ENCODE peak calls at places on chromosomes 3 and 15, in eight cellular contexts. One of them, this sample, is unnamed.
A peak's percentile ranks its signal among the peaks of the same experiment; 100 is the strongest.

GRCh38 chr15:28890711-28891495 is 5.1 kb downstream of the APBA2 start:
- DNase-seq in neuronal stem cell: no peak
- DNase-seq in fibroblast of lung: no peak
- DNase-seq in SK-N-SH: no peak
- DNase-seq in IMR-90: no peak
- DNase-seq in mammary epithelial cell: no peak
- DNase-seq in neural progenitor cell: no peak
- DNase-seq in PC-3: no peak
- DNase-seq in this sample: no peak

GRCh38 chr3:10602769-10603768 is 97.7 kb upstream of the ATP2B2 start:
- DNase-seq in neuronal stem cell: no peak
- DNase-seq in fibroblast of lung: no peak
- DNase-seq in SK-N-SH: no peak
- DNase-seq in IMR-90: no peak
- DNase-seq in mammary epithelial cell: no peak
- DNase-seq in neural progenitor cell: no peak
- DNase-seq in PC-3: no peak
- DNase-seq in this sample: no peak

GRCh38 chr3:117630885-117631284 is 921.3 kb downstream of the TUSC7 start:
- DNase-seq in neuronal stem cell: no peak
- DNase-seq in fibroblast of lung: no peak
- DNase-seq in SK-N-SH: no peak
- DNase-seq in IMR-90: peak; percentile 35
- DNase-seq in mammary epithelial cell: no peak
- DNase-seq in neural progenitor cell: no peak
- DNase-seq in PC-3: no peak
- DNase-seq in this sample: no peak

GRCh38 chr3:128878556-128879124 is 780 bp upstream of the ACAD9 start:
- DNase-seq in neuronal stem cell: no peak
- DNase-seq in fibroblast of lung: peak; percentile 72
- DNase-seq in SK-N-SH: peak; percentile 44
- DNase-seq in IMR-90: peak; percentile 77
- DNase-seq in mammary epithelial cell: peak; percentile 62
- DNase-seq in neural progenitor cell: peak; percentile 20
- DNase-seq in PC-3: peak; percentile 13
- DNase-seq in this sample: no peak

GRCh38 chr3:31170932-31171670 is 276.6 kb upstream of the GADL1 start:
- DNase-seq in neuronal stem cell: no peak
- DNase-seq in fibroblast of lung: peak; percentile 100
- DNase-seq in SK-N-SH: no peak
- DNase-seq in IMR-90: peak; percentile 91
- DNase-seq in mammary epithelial cell: peak; percentile 33
- DNase-seq in neural progenitor cell: no peak
- DNase-seq in PC-3: no peak
- DNase-seq in this sample: no peak

GRCh38 chr3:127480196-127480933 is 110.2 kb downstream of the TPRA1 start:
- DNase-seq in neuronal stem cell: no peak
- DNase-seq in fibroblast of lung: no peak
- DNase-seq in SK-N-SH: no peak
- DNase-seq in IMR-90: no peak
- DNase-seq in mammary epithelial cell: no peak
- DNase-seq in neural progenitor cell: no peak
- DNase-seq in PC-3: no peak
- DNase-seq in this sample: no peak

GRCh38 chr3:50226888-50227389 is 9.1 kb upstream of the GNAI2 start:
- DNase-seq in neuronal stem cell: no peak
- DNase-seq in fibroblast of lung: peak; percentile 49
- DNase-seq in SK-N-SH: no peak
- DNase-seq in IMR-90: no peak
- DNase-seq in mammary epithelial cell: peak; percentile 44
- DNase-seq in neural progenitor cell: no peak
- DNase-seq in PC-3: peak; percentile 60
- DNase-seq in this sample: peak; percentile 33

GRCh38 chr3:136708339-136708985 is 43.7 kb downstream of the STAG1 start:
- DNase-seq in neuronal stem cell: no peak
- DNase-seq in fibroblast of lung: no peak
- DNase-seq in SK-N-SH: no peak
- DNase-seq in IMR-90: no peak
- DNase-seq in mammary epithelial cell: no peak
- DNase-seq in neural progenitor cell: no peak
- DNase-seq in PC-3: no peak
- DNase-seq in this sample: no peak

GRCh38 chr3:106589306-106589942 is 720.6 kb upstream of the CBLB start:
- DNase-seq in neuronal stem cell: no peak
- DNase-seq in fibroblast of lung: peak; percentile 93
- DNase-seq in SK-N-SH: no peak
- DNase-seq in IMR-90: peak; percentile 27
- DNase-seq in mammary epithelial cell: peak; percentile 95
- DNase-seq in neural progenitor cell: no peak
- DNase-seq in PC-3: no peak
- DNase-seq in this sample: no peak

GRCh38 chr15:37856109-37856508 is 78.3 kb upstream of the TMCO5A start:
- DNase-seq in neuronal stem cell: no peak
- DNase-seq in fibroblast of lung: no peak
- DNase-seq in SK-N-SH: no peak
- DNase-seq in IMR-90: no peak
- DNase-seq in mammary epithelial cell: no peak
- DNase-seq in neural progenitor cell: no peak
- DNase-seq in PC-3: no peak
- DNase-seq in this sample: no peak

GRCh38 chr3:5423076-5423475 is 235.6 kb downstream of the EDEM1 start:
- DNase-seq in neuronal stem cell: no peak
- DNase-seq in fibroblast of lung: no peak
- DNase-seq in SK-N-SH: no peak
- DNase-seq in IMR-90: no peak
- DNase-seq in mammary epithelial cell: no peak
- DNase-seq in neural progenitor cell: no peak
- DNase-seq in PC-3: no peak
- DNase-seq in this sample: no peak

GRCh38 chr3:30285188-30286006 is 321.0 kb upstream of the TGFBR2 start:
- DNase-seq in neuronal stem cell: no peak
- DNase-seq in fibroblast of lung: no peak
- DNase-seq in SK-N-SH: peak; percentile 21
- DNase-seq in IMR-90: no peak
- DNase-seq in mammary epithelial cell: no peak
- DNase-seq in neural progenitor cell: no peak
- DNase-seq in PC-3: no peak
- DNase-seq in this sample: no peak

GRCh38 chr3:4888913-4889846 is 90.1 kb upstream of the BHLHE40 start:
- DNase-seq in neuronal stem cell: no peak
- DNase-seq in fibroblast of lung: peak; percentile 17
- DNase-seq in SK-N-SH: peak; percentile 33
- DNase-seq in IMR-90: no peak
- DNase-seq in mammary epithelial cell: no peak
- DNase-seq in neural progenitor cell: no peak
- DNase-seq in PC-3: peak; percentile 31
- DNase-seq in this sample: no peak

GRCh38 chr3:126959921-126960603 is 22.9 kb upstream of the PLXNA1 start:
- DNase-seq in neuronal stem cell: no peak
- DNase-seq in fibroblast of lung: peak; percentile 69
- DNase-seq in SK-N-SH: peak; percentile 84
- DNase-seq in IMR-90: peak; percentile 73
- DNase-seq in mammary epithelial cell: peak; percentile 64
- DNase-seq in neural progenitor cell: peak; percentile 73
- DNase-seq in PC-3: peak; percentile 83
- DNase-seq in this sample: no peak

GRCh38 chr15:70826634-70827033 is 27.3 kb downstream of the LARP6 start:
- DNase-seq in neuronal stem cell: no peak
- DNase-seq in fibroblast of lung: peak; percentile 75
- DNase-seq in SK-N-SH: no peak
- DNase-seq in IMR-90: peak; percentile 74
- DNase-seq in mammary epithelial cell: peak; percentile 91
- DNase-seq in neural progenitor cell: no peak
- DNase-seq in PC-3: peak; percentile 89
- DNase-seq in this sample: peak; percentile 29

GRCh38 chr3:66237551-66237950 is 16.8 kb downstream of the SLC25A26 start:
- DNase-seq in neuronal stem cell: no peak
- DNase-seq in fibroblast of lung: no peak
- DNase-seq in SK-N-SH: no peak
- DNase-seq in IMR-90: no peak
- DNase-seq in mammary epithelial cell: no peak
- DNase-seq in neural progenitor cell: no peak
- DNase-seq in PC-3: no peak
- DNase-seq in this sample: no peak

GRCh38 chr3:78641703-78642102 is 1126.1 kb downstream of the ROBO1 start:
- DNase-seq in neuronal stem cell: no peak
- DNase-seq in fibroblast of lung: no peak
- DNase-seq in SK-N-SH: no peak
- DNase-seq in IMR-90: no peak
- DNase-seq in mammary epithelial cell: peak; percentile 25
- DNase-seq in neural progenitor cell: no peak
- DNase-seq in PC-3: no peak
- DNase-seq in this sample: no peak

GRCh38 chr3:78645628-78646310 is 1122.0 kb downstream of the ROBO1 start:
- DNase-seq in neuronal stem cell: peak; percentile 63
- DNase-seq in fibroblast of lung: peak; percentile 72
- DNase-seq in SK-N-SH: peak; percentile 36
- DNase-seq in IMR-90: peak; percentile 81
- DNase-seq in mammary epithelial cell: peak; percentile 61
- DNase-seq in neural progenitor cell: peak; percentile 73
- DNase-seq in PC-3: peak; percentile 93
- DNase-seq in this sample: peak; percentile 28

GRCh38 chr3:78647735-78648134 is 1120.1 kb downstream of the ROBO1 start:
- DNase-seq in neuronal stem cell: no peak
- DNase-seq in fibroblast of lung: peak; percentile 66
- DNase-seq in SK-N-SH: no peak
- DNase-seq in IMR-90: peak; percentile 36
- DNase-seq in mammary epithelial cell: peak; percentile 52
- DNase-seq in neural progenitor cell: no peak
- DNase-seq in PC-3: peak; percentile 39
- DNase-seq in this sample: no peak

GRCh38 chr3:78642471-78642870 is 1125.3 kb downstream of the ROBO1 start:
- DNase-seq in neuronal stem cell: no peak
- DNase-seq in fibroblast of lung: peak; percentile 53
- DNase-seq in SK-N-SH: no peak
- DNase-seq in IMR-90: no peak
- DNase-seq in mammary epithelial cell: no peak
- DNase-seq in neural progenitor cell: no peak
- DNase-seq in PC-3: no peak
- DNase-seq in this sample: no peak

DNA sequence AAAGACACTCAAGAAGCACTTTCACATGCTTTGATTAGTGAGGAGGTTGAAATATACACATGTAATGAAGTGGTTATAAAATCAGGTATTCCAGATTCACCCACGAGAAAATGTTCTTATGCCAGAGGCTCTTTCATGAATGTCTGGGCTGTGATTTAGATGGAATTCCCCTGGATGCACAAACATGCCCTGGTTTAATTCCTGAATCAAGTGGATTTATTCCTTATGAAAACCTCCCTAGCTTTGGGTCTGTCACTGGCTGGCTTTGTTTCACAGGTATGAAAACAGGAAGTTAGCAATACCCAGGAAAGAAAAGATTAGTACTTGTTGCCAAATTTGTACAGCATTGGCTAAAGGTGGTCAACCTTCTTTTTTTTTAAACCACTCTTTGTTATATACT is 1123.0 kb downstream of the ROBO1 start:
- DNase-seq in neuronal stem cell: no peak
- DNase-seq in fibroblast of lung: no peak
- DNase-seq in SK-N-SH: no peak
- DNase-seq in IMR-90: no peak
- DNase-seq in mammary epithelial cell: no peak
- DNase-seq in neural progenitor cell: no peak
- DNase-seq in PC-3: no peak
- DNase-seq in this sample: no peak
- H3K9ac ChIP-seq in neuronal stem cell: no peak overlapping the region
- H3K9ac ChIP-seq in fibroblast of lung: no peak overlapping the region
- H3K9ac ChIP-seq in SK-N-SH: no peak overlapping the region
- H3K9ac ChIP-seq in IMR-90: no peak overlapping the region
- H3K9ac ChIP-seq in mammary epithelial cell: no peak overlapping the region
- H3K9ac ChIP-seq in neural progenitor cell: no peak overlapping the region
- H3K9ac ChIP-seq in PC-3: no peak overlapping the region
- H3K9ac ChIP-seq in this sample: no peak overlapping the region

GRCh38 chr3:156433910-156434309 is 121.0 kb downstream of the SSR3 start:
- DNase-seq in neuronal stem cell: no peak
- DNase-seq in fibroblast of lung: peak; percentile 46
- DNase-seq in SK-N-SH: peak; percentile 33
- DNase-seq in IMR-90: peak; percentile 49
- DNase-seq in mammary epithelial cell: no peak
- DNase-seq in neural progenitor cell: no peak
- DNase-seq in PC-3: no peak
- DNase-seq in this sample: no peak
- H3K9ac ChIP-seq in neuronal stem cell: no peak overlapping the region
- H3K9ac ChIP-seq in fibroblast of lung: no peak overlapping the region
- H3K9ac ChIP-seq in SK-N-SH: no peak overlapping the region
- H3K9ac ChIP-seq in IMR-90: no peak overlapping the region
- H3K9ac ChIP-seq in mammary epithelial cell: no peak overlapping the region
- H3K9ac ChIP-seq in neural progenitor cell: no peak overlapping the region
- H3K9ac ChIP-seq in PC-3: no peak overlapping the region
- H3K9ac ChIP-seq in this sample: no peak overlapping the region

DNA sequence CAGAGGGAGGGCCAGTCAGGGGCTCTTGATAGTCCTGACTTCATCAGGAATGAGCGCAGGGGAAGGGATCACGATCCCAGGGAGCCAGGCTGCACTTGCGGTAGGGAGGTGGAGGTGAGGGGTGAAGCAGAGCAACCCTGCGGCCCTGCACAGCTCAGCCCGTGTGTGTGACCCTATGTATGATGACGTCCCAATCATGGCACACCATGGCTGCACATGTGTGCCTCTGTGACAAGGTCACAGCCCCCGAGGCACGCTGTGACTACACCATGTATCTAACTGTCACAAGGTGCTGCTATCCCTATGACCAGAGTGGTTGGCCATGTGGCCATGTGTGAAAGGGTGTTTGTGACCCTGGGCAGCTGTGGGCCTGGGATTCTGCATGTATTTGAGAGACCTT is 13.3 kb upstream of the ALAS1 start:
- DNase-seq in neuronal stem cell: no peak
- DNase-seq in fibroblast of lung: no peak
- DNase-seq in SK-N-SH: no peak
- DNase-seq in IMR-90: no peak
- DNase-seq in mammary epithelial cell: no peak
- DNase-seq in neural progenitor cell: no peak
- DNase-seq in PC-3: no peak
- DNase-seq in this sample: no peak
- H3K9ac ChIP-seq in neuronal stem cell: no peak overlapping the region
- H3K9ac ChIP-seq in fibroblast of lung: no peak overlapping the region
- H3K9ac ChIP-seq in SK-N-SH: no peak overlapping the region
- H3K9ac ChIP-seq in IMR-90: no peak overlapping the region
- H3K9ac ChIP-seq in mammary epithelial cell: no peak overlapping the region
- H3K9ac ChIP-seq in neural progenitor cell: no peak overlapping the region
- H3K9ac ChIP-seq in PC-3: no peak overlapping the region
- H3K9ac ChIP-seq in this sample: no peak overlapping the region

DNA sequence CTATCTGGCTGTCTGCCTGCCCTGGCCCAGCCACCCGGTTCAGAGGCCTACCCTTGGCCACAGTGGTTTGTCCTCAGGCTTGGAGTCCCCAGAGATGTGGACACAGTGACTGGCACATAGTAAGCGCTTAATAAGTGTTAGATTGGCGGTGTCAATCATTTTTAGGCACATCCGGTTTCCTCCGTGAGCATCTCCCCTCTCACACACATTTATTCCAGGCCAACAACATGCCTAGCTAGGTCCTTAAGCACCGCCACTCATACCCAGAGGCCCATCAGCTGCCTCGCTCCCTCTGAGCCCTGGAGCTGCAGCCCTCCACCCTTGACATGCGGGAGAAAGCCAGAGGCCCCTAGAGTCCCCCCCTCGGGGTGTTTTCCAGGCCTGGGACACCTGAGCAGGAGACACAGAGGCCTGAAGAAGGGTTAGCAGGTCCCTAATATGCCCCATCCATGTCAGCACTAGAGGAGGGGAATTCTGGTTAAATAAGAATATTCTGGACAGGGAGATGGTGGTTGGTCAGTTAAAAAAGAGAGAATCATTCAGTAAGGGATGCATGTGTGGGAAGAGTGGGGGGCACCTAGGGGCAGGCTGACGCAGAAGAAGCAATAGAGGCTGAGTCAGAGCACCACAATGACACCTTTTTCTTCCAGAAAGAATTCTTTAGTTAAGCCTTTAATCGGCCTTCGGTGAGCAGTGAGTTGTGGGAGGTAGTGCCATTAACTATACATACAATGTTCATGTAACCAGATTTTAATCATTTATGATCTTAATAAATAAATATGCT is 22.3 kb downstream of the NR2F2 start:
- DNase-seq in neuronal stem cell: no peak
- DNase-seq in fibroblast of lung: peak; percentile 92
- DNase-seq in SK-N-SH: no peak
- DNase-seq in IMR-90: peak; percentile 81
- DNase-seq in mammary epithelial cell: no peak
- DNase-seq in neural progenitor cell: peak; percentile 62
- DNase-seq in PC-3: no peak
- DNase-seq in this sample: no peak
- H3K9ac ChIP-seq in neuronal stem cell: peak overlapping the region; percentile 47
- H3K9ac ChIP-seq in fibroblast of lung: peak overlapping the region; percentile 48
- H3K9ac ChIP-seq in SK-N-SH: no peak overlapping the region
- H3K9ac ChIP-seq in IMR-90: no peak overlapping the region
- H3K9ac ChIP-seq in mammary epithelial cell: no peak overlapping the region
- H3K9ac ChIP-seq in neural progenitor cell: no peak overlapping the region
- H3K9ac ChIP-seq in PC-3: no peak overlapping the region
- H3K9ac ChIP-seq in this sample: no peak overlapping the region